ENCODE peak calls at places on chromosomes 5 and 9, in five cellular contexts. W, J, I, Z and R are unnamed samples.

GRCh38 chr5:102916114-102916513 is 161.0 kb downstream of the PAM start:
- DNase-seq in W (no peak), I (no peak), J (no peak), Z (no peak), R (no peak)

GRCh38 chr5:5140051-5141010 is at the start of gene ADAMTS16:
- DNase-seq in I (no peak), Z (peak; percentile 74), W (no peak), J (peak; percentile 62), R (peak; percentile 58)

GRCh38 chr5:124706729-124707361 is 39.6 kb downstream of the ZNF608 start:
- DNase-seq in I (peak; percentile 52), W (no peak), J (no peak), Z (peak; percentile 70), R (no peak)

GRCh38 chr9:63859475-63860215 is 1425.4 kb downstream of the FOXD4L5 start:
- DNase-seq in J (no peak), I (no peak), W (no peak), Z (peak; percentile 86), R (peak; percentile 62)

GRCh38 chr9:125260564-125260963 is 1.1 kb upstream of the GAPVD1 start:
- DNase-seq in J (no peak), W (no peak), I (no peak), Z (no peak), R (no peak)

GRCh38 chr9:121085661-121086060 is 10.9 kb downstream of the CNTRL start:
- DNase-seq in Z (no peak), W (no peak), J (no peak), I (no peak), R (no peak)

GRCh38 chr9:76717611-76718010 is 46.6 kb upstream of the PCA3 start:
- DNase-seq in Z (no peak), J (no peak), W (no peak), I (no peak), R (no peak)

GRCh38 chr5:142618125-142618524 is 67.8 kb downstream of the FGF1 start:
- DNase-seq in Z (no peak), I (no peak), J (no peak), W (no peak), R (no peak)

GRCh38 chr5:10452768-10453331 is 11.2 kb downstream of the ROPN1L start:
- DNase-seq in J (no peak), W (peak; percentile 62), I (no peak), Z (peak; percentile 78), R (no peak)

GRCh38 chr9:2800385-2801179 is 43.3 kb downstream of the PUM3 start:
- DNase-seq in I (no peak), W (no peak), J (no peak), Z (peak; percentile 15), R (no peak)

GRCh38 chr9:122029898-122030297 is 63.2 kb downstream of the TTLL11 start:
- DNase-seq in I (no peak), J (no peak), Z (no peak), W (no peak), R (no peak)

GRCh38 chr9:125141251-125141650 is 2.1 kb downstream of the SCAI start:
- DNase-seq in W (no peak), J (no peak), I (no peak), Z (no peak), R (no peak)

GRCh38 chr5:126471875-126472537 is 48.8 kb downstream of the GRAMD2B start:
- DNase-seq in W (no peak), Z (no peak), I (no peak), J (no peak), R (no peak)

GRCh38 chr9:94941211-94941875 is 214.8 kb downstream of the AOPEP start:
- DNase-seq in J (no peak), Z (no peak), I (no peak), W (no peak), R (no peak)
- TF ChIP-seq EP300 in J (no peak), Z (no peak), I (no peak), W (no peak), R (no peak)

DNA sequence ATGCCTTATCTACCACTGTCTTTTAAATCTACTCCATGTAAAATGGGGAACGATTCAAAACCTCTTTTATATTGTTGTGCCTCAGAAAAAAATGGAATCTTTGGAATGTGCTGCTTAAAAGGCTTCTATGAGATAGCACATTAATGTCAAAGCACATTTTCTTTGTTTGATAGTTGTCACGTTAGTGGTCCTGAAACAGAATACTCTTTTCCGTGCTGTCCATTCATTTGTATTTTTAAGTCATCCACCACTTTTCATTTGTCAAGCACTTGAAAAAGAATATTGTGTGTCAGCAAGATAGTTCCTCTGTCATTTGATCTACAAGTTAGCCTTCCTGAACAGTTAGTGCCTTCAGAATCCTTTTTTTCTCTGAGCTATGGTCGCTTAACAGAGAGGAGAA is 246.9 kb downstream of the MAST4 start:
- DNase-seq in Z (no peak), I (no peak), W (no peak), J (no peak), R (no peak)
- TF ChIP-seq EP300 in Z (no peak), I (no peak), W (no peak), J (no peak), R (no peak)

GRCh38 chr5:179265529-179266290 is 79.6 kb downstream of the ADAMTS2 start:
- DNase-seq in Z (peak; percentile 70), J (peak; percentile 99), W (no peak), I (peak; percentile 62), R (peak; percentile 97)
- TF ChIP-seq EP300 in Z (no peak), J (no peak), W (no peak), I (peak; percentile 62), R (peak; percentile 63)

GRCh38 chr5:43041131-43041668 is 1.1 kb upstream of the ANXA2R start:
- DNase-seq in Z (no peak), W (no peak), J (no peak), I (no peak), R (no peak)

GRCh38 chr5:43039468-43040286 is 442 bp downstream of the ANXA2R start:
- DNase-seq in I (peak; percentile 51), Z (peak; percentile 40), J (peak; percentile 86), W (no peak), R (peak; percentile 29)

GRCh38 chr5:43041669-43042175 is 1.6 kb upstream of the ANXA2R start:
- DNase-seq in Z (no peak), J (peak; percentile 80), I (peak; percentile 58), W (no peak), R (peak; percentile 65)

GRCh38 chr5:43039115-43039467 is 1.0 kb downstream of the ANXA2R start:
- DNase-seq in W (no peak), J (no peak), Z (no peak), I (no peak), R (no peak)

DNA sequence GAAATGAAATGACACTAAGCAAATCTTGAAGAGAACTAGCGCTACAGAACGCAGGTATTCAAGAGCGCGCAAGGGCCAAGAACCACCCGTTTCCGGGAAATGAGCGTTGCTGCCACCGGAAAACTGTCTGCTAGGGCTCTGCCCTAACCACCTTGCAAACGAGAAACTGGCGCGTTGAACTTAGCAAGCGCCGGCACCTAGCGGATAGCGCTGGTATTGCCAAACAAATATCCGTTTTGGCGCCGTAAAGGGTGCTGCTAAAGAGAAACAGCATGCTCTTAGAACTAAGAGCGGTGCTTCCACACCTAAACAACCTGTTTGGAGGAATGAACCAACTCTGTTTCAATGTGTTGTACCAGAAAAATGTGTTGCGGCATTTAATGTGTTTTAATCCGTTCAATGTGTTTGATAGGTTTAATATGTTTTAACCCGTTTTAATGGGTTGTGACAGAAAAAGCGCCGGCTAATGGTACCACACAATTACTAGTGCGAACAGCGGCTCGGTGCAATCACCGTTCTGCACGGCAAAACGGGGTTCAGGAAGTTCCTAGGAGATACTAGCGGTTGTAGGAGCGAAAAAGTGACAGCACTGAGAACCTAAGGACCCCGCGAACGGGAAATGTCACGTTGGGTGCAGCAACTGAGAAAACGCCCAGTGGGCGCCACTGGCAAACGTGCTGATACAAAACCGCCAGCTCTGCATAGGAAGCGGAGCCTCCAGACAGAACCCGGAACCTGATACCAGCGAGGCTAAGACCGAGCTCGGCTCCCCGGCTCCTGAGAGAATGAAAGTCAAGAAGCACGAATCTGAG is at the start of gene ANXA2R:
- DNase-seq in W (no peak), J (peak; percentile 92), I (peak; percentile 88), Z (peak; percentile 62), R (peak; percentile 77)
- TF ChIP-seq EP300 in W (no peak), J (no peak), I (no peak), Z (no peak), R (no peak)

GRCh38 chr9:84404095-84404686 is 63.6 kb upstream of the SLC28A3 start:
- DNase-seq in Z (peak; percentile 58), I (no peak), J (no peak), W (no peak), R (no peak)
- TF ChIP-seq EP300 in Z (no peak), I (no peak), J (no peak), W (no peak), R (no peak)

GRCh38 chr9:94909250-94909894 is 182.9 kb downstream of the AOPEP start:
- DNase-seq in I (no peak), J (no peak), W (no peak), Z (no peak), R (no peak)
- TF ChIP-seq EP300 in I (no peak), J (no peak), W (no peak), Z (no peak), R (no peak)

GRCh38 chr9:4679268-4680177 is at the start of gene CDC37L1:
- DNase-seq in W (peak; percentile 83), I (peak; percentile 99), J (peak; percentile 99), Z (peak; percentile 93), R (peak; percentile 99)
- TF ChIP-seq EP300 in W (no peak), I (peak; percentile 32), J (no peak), Z (no peak), R (no peak)

GRCh38 chr5:34687269-34688011 is 31.3 kb downstream of the RAI14 start:
- DNase-seq in W (no peak), I (no peak), J (no peak), Z (no peak), R (no peak)
- TF ChIP-seq EP300 in W (no peak), I (no peak), J (no peak), Z (no peak), R (no peak)